ENCODE peak calls at places on chromosomes 1 and 21, in nine cellular contexts. C is H9, E is SJSA1, K is suprapubic skin, V is esophagus squamous epithelium, F is fibroblast of lung, Y is astrocyte, L is T-helper 17 cell, H is heart left ventricle. D is an unnamed sample. For H3K9me3, the result is how much of the 10 kb centered on the place peaks cover.

GRCh38 chr1:152824964-152825363 is 2.3 kb upstream of the LCE1A start:
- DNase-seq in C (no peak), E (no peak), K (no peak), V (no peak), F (no peak), Y (no peak), L (no peak), H (no peak), D (no peak)

GRCh38 chr1:12453400-12454343 is 164.3 kb downstream of the DHRS3 start:
- DNase-seq in C (no peak), E (no peak), K (no peak), V (no peak), F (no peak), Y (no peak), L (no peak), H (no peak), D (peak)

GRCh38 chr1:205240118-205240517 is 12.4 kb downstream of the TMCC2 start:
- DNase-seq in C (no peak), E (no peak), K (no peak), V (no peak), F (no peak), Y (no peak), L (no peak), H (no peak), D (no peak)

GRCh38 chr1:14901371-14901954 is 252.1 kb upstream of the TMEM51 start:
- DNase-seq in C (no peak), E (no peak), K (no peak), V (no peak), F (no peak), Y (no peak), L (no peak), H (no peak), D (no peak)

GRCh38 chr1:2543543-2544092 is 12.6 kb upstream of the TNFRSF14 start:
- DNase-seq in C (no peak), E (no peak), K (no peak), V (no peak), F (peak), Y (peak), L (no peak), H (no peak), D (peak)

GRCh38 chr1:215282557-215282956 is 200.0 kb downstream of the KCNK2 start:
- DNase-seq in C (no peak), E (no peak), K (no peak), V (no peak), F (peak), Y (peak), L (no peak), H (no peak), D (no peak)

GRCh38 chr21:41196990-41197389 is 29.0 kb downstream of the BACE2 start:
- DNase-seq in C (no peak), E (no peak), K (no peak), V (no peak), F (peak), Y (peak), L (no peak), H (no peak), D (no peak)

GRCh38 chr1:112788561-112788960 is 73.4 kb upstream of the PPM1J start:
- DNase-seq in C (no peak), E (no peak), K (no peak), V (no peak), F (peak), Y (no peak), L (no peak), H (no peak), D (no peak)

GRCh38 chr1:112396668-112397025 is 633 bp downstream of the CTTNBP2NL start:
- DNase-seq in C (no peak), E (no peak), K (no peak), V (no peak), F (peak), Y (no peak), L (no peak), H (no peak), D (no peak)

GRCh38 chr1:156707486-156708244 is 2.3 kb upstream of the CRABP2 start:
- DNase-seq in C (peak), E (no peak), K (peak), V (no peak), F (peak), Y (no peak), L (no peak), H (no peak), D (no peak)

GRCh38 chr1:14608308-14608707 is 9.8 kb downstream of the KAZN start:
- DNase-seq in C (no peak), E (no peak), K (no peak), V (no peak), F (no peak), Y (no peak), L (no peak), H (no peak), D (no peak)

GRCh38 chr1:236066828-236067386 is 2.0 kb upstream of the NID1 start:
- DNase-seq in C (no peak), E (no peak), K (peak), V (no peak), F (no peak), Y (no peak), L (peak), H (peak), D (peak)

GRCh38 chr1:38297852-38298251 is 251.3 kb upstream of the POU3F1 start:
- DNase-seq in C (no peak), E (peak), K (no peak), V (no peak), F (peak), Y (peak), L (no peak), H (no peak), D (no peak)

GRCh38 chr1:230986976-230987375 is 8.1 kb downstream of the ARV1 start:
- DNase-seq in C (no peak), E (no peak), K (no peak), V (no peak), F (peak), Y (peak), L (no peak), H (no peak), D (no peak)

GRCh38 chr1:212139526-212140137 is 104.1 kb downstream of the DTL start:
- DNase-seq in C (no peak), E (no peak), K (no peak), V (no peak), F (no peak), Y (no peak), L (no peak), H (no peak), D (no peak)

GRCh38 chr1:48547521-48547920 is 75.5 kb upstream of the SPATA6 start:
- DNase-seq in C (no peak), E (no peak), K (no peak), V (no peak), F (no peak), Y (no peak), L (no peak), H (no peak), D (no peak)

GRCh38 chr1:1304331-1305299 is 3.1 kb downstream of the ACAP3 start:
- DNase-seq in C (peak), E (peak), K (peak), V (no peak), F (peak), Y (peak), L (no peak), H (peak), D (no peak)

GRCh38 chr1:227357229-227358078 is 39.2 kb upstream of the CDC42BPA start:
- DNase-seq in C (peak), E (peak), K (peak), V (no peak), F (peak), Y (peak), L (no peak), H (peak), D (no peak)

GRCh38 chr1:88935522-88936222 is 44.3 kb upstream of the GTF2B start:
- DNase-seq in C (no peak), E (no peak), K (no peak), V (no peak), F (peak), Y (peak), L (no peak), H (no peak), D (peak)

GRCh38 chr1:39205102-39205780 is 746 bp downstream of the MACF1 start:
- DNase-seq in C (no peak), E (peak), K (no peak), V (no peak), F (peak), Y (peak), L (no peak), H (peak), D (peak)

GRCh38 chr1:21294266-21295058 is 4.2 kb upstream of the ECE1 start:
- DNase-seq in C (no peak), E (no peak), K (no peak), V (no peak), F (peak), Y (no peak), L (peak), H (peak), D (peak)

GRCh38 chr1:245875581-245876263 is 631.4 kb downstream of the SMYD3 start:
- DNase-seq in C (no peak), E (no peak), K (no peak), V (no peak), F (peak), Y (peak), L (no peak), H (no peak), D (no peak)

GRCh38 chr1:180265201-180265600 is 35.1 kb downstream of the LHX4 start:
- DNase-seq in C (peak), E (peak), K (no peak), V (no peak), F (no peak), Y (no peak), L (no peak), H (no peak), D (no peak)

GRCh38 chr1:23567629-23567995 is 8.3 kb upstream of the ID3 start:
- DNase-seq in C (peak), E (no peak), K (no peak), V (no peak), F (no peak), Y (no peak), L (no peak), H (no peak), D (no peak)

GRCh38 chr1:27957655-27958054 is 2.1 kb upstream of the XKR8 start:
- DNase-seq in C (no peak), E (no peak), K (no peak), V (no peak), F (no peak), Y (no peak), L (no peak), H (no peak), D (no peak)

GRCh38 chr1:156813750-156814570 is 2.7 kb downstream of the SH2D2A start:
- DNase-seq in C (peak), E (no peak), K (peak), V (no peak), F (peak), Y (peak), L (peak), H (peak), D (peak)

GRCh38 chr21:15408089-15408488 is 321.7 kb upstream of the USP25 start:
- DNase-seq in C (no peak), E (no peak), K (no peak), V (no peak), F (no peak), Y (no peak), L (no peak), H (no peak), D (no peak)

GRCh38 chr1:228555074-228555989 is 68.2 kb downstream of the RNF187 start:
- DNase-seq in C (no peak), E (no peak), K (peak), V (no peak), F (no peak), Y (no peak), L (no peak), H (no peak), D (no peak)

GRCh38 chr21:20010691-20011200 is 987.5 kb upstream of the NCAM2 start:
- DNase-seq in C (no peak), E (no peak), K (no peak), V (no peak), F (no peak), Y (no peak), L (no peak), H (no peak), D (no peak)

GRCh38 chr1:241846375-241846774 is 1.6 kb upstream of the EXO1 start:
- DNase-seq in C (no peak), E (no peak), K (no peak), V (no peak), F (no peak), Y (no peak), L (no peak), H (no peak), D (no peak)

GRCh38 chr1:9385801-9386573 is 93.3 kb downstream of the SPSB1 start:
- DNase-seq in C (no peak), E (no peak), K (no peak), V (no peak), F (no peak), Y (no peak), L (no peak), H (no peak), D (no peak)

GRCh38 chr1:178501705-178502329 is 5.1 kb upstream of the CLEC20A start:
- DNase-seq in C (peak), E (peak), K (no peak), V (no peak), F (peak), Y (peak), L (no peak), H (peak), D (no peak)

GRCh38 chr1:154831470-154831869 is 38.6 kb downstream of the KCNN3 start:
- DNase-seq in C (no peak), E (no peak), K (no peak), V (no peak), F (no peak), Y (no peak), L (no peak), H (no peak), D (no peak)

GRCh38 chr1:13945856-13946255 is 245.9 kb downstream of the PRDM2 start:
- DNase-seq in C (no peak), E (no peak), K (no peak), V (no peak), F (no peak), Y (no peak), L (no peak), H (no peak), D (no peak)

GRCh38 chr1:238384381-238384780 is 493.7 kb upstream of the ZP4 start:
- DNase-seq in C (no peak), E (no peak), K (no peak), V (no peak), F (no peak), Y (no peak), L (no peak), H (no peak), D (no peak)

GRCh38 chr1:180507826-180508724 is 5.7 kb upstream of the ACBD6 start:
- DNase-seq in C (no peak), E (peak), K (no peak), V (no peak), F (peak), Y (peak), L (no peak), H (no peak), D (peak)

GRCh38 chr1:56912325-56912724 is 53.5 kb downstream of the C8B start:
- DNase-seq in C (no peak), E (no peak), K (no peak), V (no peak), F (no peak), Y (no peak), L (no peak), H (no peak), D (no peak)

GRCh38 chr1:201693019-201693372 is 136.0 kb upstream of the IPO9 start:
- DNase-seq in C (no peak), E (no peak), K (no peak), V (no peak), F (no peak), Y (no peak), L (no peak), H (no peak), D (no peak)

GRCh38 chr1:201690528-201690927 is 138.4 kb upstream of the IPO9 start:
- DNase-seq in C (no peak), E (no peak), K (no peak), V (no peak), F (no peak), Y (no peak), L (no peak), H (no peak), D (no peak)

GRCh38 chr1:201692307-201693018 is 136.5 kb upstream of the IPO9 start:
- DNase-seq in C (no peak), E (no peak), K (no peak), V (no peak), F (no peak), Y (no peak), L (no peak), H (no peak), D (no peak)

GRCh38 chr1:201689647-201690046 is 139.3 kb upstream of the IPO9 start:
- DNase-seq in C (no peak), E (no peak), K (no peak), V (no peak), F (no peak), Y (no peak), L (no peak), H (no peak), D (no peak)

DNA sequence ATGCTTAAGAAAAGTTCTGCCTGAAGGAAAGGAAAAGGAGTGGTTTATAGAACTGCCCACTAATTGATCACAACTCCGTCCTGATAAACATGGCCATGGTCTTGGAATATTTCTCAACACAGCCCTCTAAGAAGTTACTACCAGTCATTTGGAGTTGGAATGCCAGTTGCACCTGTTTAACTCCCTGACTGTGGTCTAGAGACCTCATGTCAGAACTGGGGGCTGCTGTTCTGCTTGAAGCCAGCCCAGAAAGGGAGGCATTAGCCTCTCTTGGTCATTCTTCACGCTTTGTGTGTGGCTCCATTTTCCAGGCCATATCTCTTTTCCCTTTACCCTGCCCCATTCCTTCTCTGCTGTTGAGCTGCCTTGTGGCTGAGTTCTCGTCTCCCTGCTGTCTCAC is 137.2 kb upstream of the IPO9 start:
- DNase-seq in C (no peak), E (no peak), K (no peak), V (no peak), F (no peak), Y (no peak), L (no peak), H (no peak), D (no peak)
- H3K9me3 ChIP-seq in C (under half), E (under half), K (under half), V (under half), F (under half), Y (under half), L (under half), H (under half), D (under half)

GRCh38 chr1:174789399-174789798 is 210.3 kb upstream of the CACYBP start:
- DNase-seq in C (no peak), E (peak), K (no peak), V (no peak), F (peak), Y (peak), L (no peak), H (no peak), D (no peak)

GRCh38 chr1:174785506-174785905 is 214.2 kb upstream of the CACYBP start:
- DNase-seq in C (no peak), E (no peak), K (no peak), V (no peak), F (no peak), Y (no peak), L (no peak), H (no peak), D (no peak)

GRCh38 chr1:174788981-174789380 is 210.8 kb upstream of the CACYBP start:
- DNase-seq in C (no peak), E (no peak), K (no peak), V (no peak), F (peak), Y (peak), L (no peak), H (no peak), D (no peak)

GRCh38 chr1:174791863-174792262 is 207.9 kb upstream of the CACYBP start:
- DNase-seq in C (no peak), E (no peak), K (no peak), V (no peak), F (no peak), Y (no peak), L (no peak), H (no peak), D (no peak)

GRCh38 chr1:174786760-174787159 is 213.0 kb upstream of the CACYBP start:
- DNase-seq in C (no peak), E (no peak), K (no peak), V (no peak), F (no peak), Y (no peak), L (no peak), H (no peak), D (no peak)
- H3K9me3 ChIP-seq in C (under half), E (under half), K (under half), V (under half), F (under half), Y (under half), L (under half), H (under half), D (under half)

DNA sequence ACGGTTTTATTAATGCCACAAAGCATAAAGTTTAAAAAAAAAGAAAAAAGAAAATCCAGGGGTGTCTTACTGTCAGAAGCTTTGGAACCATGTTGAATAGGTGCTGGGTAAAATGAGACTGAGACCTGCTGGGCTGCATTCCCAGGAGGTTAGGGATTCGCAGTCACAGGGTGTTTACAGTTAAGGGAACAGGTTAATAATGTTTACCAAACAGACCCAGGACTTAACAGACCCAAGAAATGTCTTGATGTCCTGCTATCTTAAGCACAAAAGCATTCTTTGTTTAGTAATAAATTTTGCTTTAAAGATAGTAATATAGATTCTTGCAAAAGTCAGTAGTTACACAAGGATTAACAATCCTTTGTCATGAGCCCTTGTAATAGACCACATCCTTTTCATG is 54.7 kb downstream of the OLFML3 start:
- DNase-seq in C (no peak), E (no peak), K (no peak), V (no peak), F (no peak), Y (no peak), L (no peak), H (no peak), D (no peak)
- H3K9me3 ChIP-seq in C (under half), E (under half), K (under half), V (under half), F (under half), Y (under half), L (under half), H (under half), D (under half)

GRCh38 chr21:44490405-44490804 is 35.1 kb downstream of the LRRC3 start:
- DNase-seq in C (no peak), E (no peak), K (no peak), V (no peak), F (no peak), Y (no peak), L (no peak), H (no peak), D (no peak)
- H3K9me3 ChIP-seq in C (under half), E (under half), K (under half), V (under half), F (under half), Y (under half), L (under half), H (under half), D (under half)

GRCh38 chr21:8991968-8992621 is 1529.3 kb upstream of the TPTE start:
- DNase-seq in C (no peak), E (no peak), K (no peak), V (no peak), F (peak), Y (peak), L (no peak), H (no peak), D (no peak)

GRCh38 chr21:8991088-8991907 is 1530.1 kb upstream of the TPTE start:
- DNase-seq in C (peak), E (no peak), K (no peak), V (no peak), F (peak), Y (peak), L (no peak), H (no peak), D (no peak)

GRCh38 chr21:8989261-8989882 is 1532.0 kb upstream of the TPTE start:
- DNase-seq in C (no peak), E (no peak), K (no peak), V (no peak), F (peak), Y (peak), L (no peak), H (no peak), D (no peak)

GRCh38 chr21:8989883-8990325 is 1531.5 kb upstream of the TPTE start:
- DNase-seq in C (no peak), E (no peak), K (no peak), V (no peak), F (peak), Y (peak), L (no peak), H (peak), D (no peak)

DNA sequence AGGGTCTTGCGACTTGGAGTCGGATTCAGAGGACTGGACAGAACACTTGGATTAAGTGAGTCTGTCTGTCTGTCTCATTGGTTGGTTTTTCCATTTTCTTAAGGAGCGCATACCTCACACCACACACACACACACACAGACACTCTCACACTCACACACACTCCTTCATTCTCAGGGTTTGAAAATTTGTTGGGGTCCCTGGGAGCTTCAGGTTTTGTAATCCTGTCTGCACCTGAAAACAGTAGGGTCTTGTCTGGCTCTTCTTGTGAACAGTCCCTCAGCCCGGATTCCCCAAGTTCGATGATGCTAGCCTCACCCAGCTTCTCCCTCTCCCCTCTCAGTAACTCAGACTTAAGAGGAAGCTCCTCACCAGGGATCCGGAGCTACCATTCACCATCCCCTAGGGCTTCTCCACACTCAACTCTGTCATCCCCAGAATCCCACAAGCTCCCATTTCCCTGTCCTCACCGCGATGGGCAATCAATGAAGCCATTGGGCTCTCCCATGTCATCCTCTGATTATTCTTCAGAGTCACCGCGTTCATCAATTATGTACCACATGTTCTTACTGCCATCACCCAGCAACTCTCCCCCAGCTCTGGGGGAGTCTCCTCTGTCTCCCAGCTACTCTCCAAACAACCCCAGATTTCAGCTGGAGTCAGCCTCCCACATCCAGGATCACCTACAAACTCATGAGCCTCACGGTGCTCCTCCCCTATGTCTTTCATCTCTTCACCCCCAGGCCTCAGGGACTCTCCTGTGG is 1530.9 kb upstream of the TPTE start:
- DNase-seq in C (no peak), E (no peak), K (no peak), V (no peak), F (peak), Y (peak), L (no peak), H (no peak), D (no peak)
- H3K9me3 ChIP-seq in C (half or more), E (under half), K (under half), V (under half), F (under half), Y (under half), L (under half), H (under half), D (under half)

D was measured in naive thymus-derived CD4-positive, alpha-beta T cell.